ENCODE peak calls at places on chromosomes 7 and 10, in nine cellular contexts. V is head of caudate nucleus; Q is cortex of kidney; E is NAMALWA; O is left colon; D is NCI-H774; H is activated T-helper 1 cell treated with anti-CD3 and anti-CD28 coated beads, Interleukin-2, amount 50 U/mL, for 16 hours; K is posterior cingulate gyrus; Y is PC-3. W is an unnamed sample.

GRCh38 chr7:151231080-151231479 is 1.2 kb upstream of the CHPF2 start:
- DNase-seq in Q (no peak), D (no peak), H (no peak), O (no peak), E (no peak), V (no peak), Y (no peak), K (no peak), W (no peak)

GRCh38 chr10:133009218-133009954 is 67.0 kb upstream of the CFAP46 start:
- DNase-seq in Y (peak), V (no peak), K (no peak), D (no peak), Q (no peak), O (peak), E (no peak), H (no peak), W (no peak)

GRCh38 chr7:139241258-139241657 is 10.2 kb downstream of the UBN2 start:
- DNase-seq in Y (no peak), Q (no peak), V (no peak), O (no peak), D (no peak), H (no peak), E (no peak), K (no peak), W (no peak)

GRCh38 chr10:10235003-10235402 is 782.7 kb upstream of the CELF2 start:
- DNase-seq in D (no peak), E (no peak), O (no peak), Y (no peak), V (no peak), K (no peak), H (no peak), Q (no peak), W (no peak)

GRCh38 chr7:19747740-19748339 is 25.6 kb downstream of the TMEM196 start:
- DNase-seq in O (no peak), Q (no peak), V (no peak), H (no peak), E (peak), K (no peak), Y (peak), D (peak), W (no peak)

GRCh38 chr7:48424731-48425130 is 253.5 kb downstream of the ABCA13 start:
- DNase-seq in K (no peak), Y (peak), O (no peak), H (no peak), V (no peak), Q (no peak), D (peak), E (peak), W (no peak)

GRCh38 chr7:122764020-122764419 is 61.3 kb upstream of the RNF148 start:
- DNase-seq in K (no peak), Y (no peak), O (no peak), D (no peak), Q (no peak), E (no peak), V (no peak), H (no peak), W (no peak)

GRCh38 chr10:89428873-89429272 is 14.5 kb downstream of the IFIT5 start:
- DNase-seq in H (no peak), D (no peak), Y (no peak), Q (no peak), E (no peak), O (no peak), V (no peak), K (no peak), W (no peak)

GRCh38 chr10:107727762-107728317 is 563.3 kb upstream of the SORCS1 start:
- DNase-seq in K (no peak), E (no peak), H (no peak), O (no peak), D (no peak), V (no peak), Q (no peak), Y (peak), W (no peak)

GRCh38 chr7:116726713-116727431 is 54.9 kb downstream of the MET start:
- DNase-seq in Y (no peak), K (no peak), D (no peak), Q (no peak), H (no peak), O (no peak), E (no peak), V (no peak), W (no peak)

GRCh38 chr10:21724695-21725371 is 190.8 kb downstream of the MLLT10 start:
- DNase-seq in H (no peak), Y (peak), K (peak), V (peak), O (peak), D (peak), E (peak), Q (no peak), W (peak)